ENCODE peak calls at places on chromosome 6, in ten cellular contexts. One of them, this sample, is unnamed.
A peak's percentile ranks its signal among the peaks of the same experiment; 100 is the strongest.

GRCh38 chr6:56683882-56684281 is 41.2 kb upstream of the DST start:
- DNase-seq in ELF-1: no peak
- DNase-seq in neural crest cell: no peak
- DNase-seq in HEK293T: no peak
- DNase-seq in smooth muscle cell of the brain vasculature: no peak
- DNase-seq in activated CD4-positive, alpha-beta T cell treated with anti-CD3 and anti-CD28 coated beads, Interleukin-2, amount 50 U/mL, for 1 hour: no peak
- DNase-seq in NT2/D1: no peak
- DNase-seq in cardiac muscle cell: no peak
- DNase-seq in nucleus accumbens: no peak
- DNase-seq in AG09319: peak; percentile 61
- DNase-seq in this sample: no peak

GRCh38 chr6:116462516-116462915 is 1.3 kb downstream of the CALHM6 start:
- DNase-seq in cardiac muscle cell: no peak
- DNase-seq in neural crest cell: no peak
- DNase-seq in HEK293T: no peak
- DNase-seq in AG09319: no peak
- DNase-seq in nucleus accumbens: no peak
- DNase-seq in NT2/D1: no peak
- DNase-seq in smooth muscle cell of the brain vasculature: no peak
- DNase-seq in ELF-1: no peak
- DNase-seq in activated CD4-positive, alpha-beta T cell treated with anti-CD3 and anti-CD28 coated beads, Interleukin-2, amount 50 U/mL, for 1 hour: no peak
- DNase-seq in this sample: no peak

GRCh38 chr6:158488065-158488464 is 71.8 kb upstream of the TMEM181 start:
- DNase-seq in HEK293T: no peak
- DNase-seq in nucleus accumbens: no peak
- DNase-seq in neural crest cell: no peak
- DNase-seq in cardiac muscle cell: no peak
- DNase-seq in ELF-1: no peak
- DNase-seq in NT2/D1: no peak
- DNase-seq in smooth muscle cell of the brain vasculature: peak; percentile 46
- DNase-seq in AG09319: peak; percentile 79
- DNase-seq in activated CD4-positive, alpha-beta T cell treated with anti-CD3 and anti-CD28 coated beads, Interleukin-2, amount 50 U/mL, for 1 hour: no peak
- DNase-seq in this sample: no peak

GRCh38 chr6:156994215-156995076 is 217.3 kb downstream of the ARID1B start:
- DNase-seq in nucleus accumbens: no peak
- DNase-seq in cardiac muscle cell: no peak
- DNase-seq in ELF-1: no peak
- DNase-seq in HEK293T: peak; percentile 31
- DNase-seq in AG09319: no peak
- DNase-seq in neural crest cell: no peak
- DNase-seq in activated CD4-positive, alpha-beta T cell treated with anti-CD3 and anti-CD28 coated beads, Interleukin-2, amount 50 U/mL, for 1 hour: no peak
- DNase-seq in smooth muscle cell of the brain vasculature: no peak
- DNase-seq in NT2/D1: no peak
- DNase-seq in this sample: peak; percentile 17

GRCh38 chr6:166561766-166562165 is 24.7 kb downstream of the RAMACL start:
- DNase-seq in activated CD4-positive, alpha-beta T cell treated with anti-CD3 and anti-CD28 coated beads, Interleukin-2, amount 50 U/mL, for 1 hour: no peak
- DNase-seq in NT2/D1: no peak
- DNase-seq in AG09319: no peak
- DNase-seq in neural crest cell: no peak
- DNase-seq in HEK293T: no peak
- DNase-seq in smooth muscle cell of the brain vasculature: no peak
- DNase-seq in nucleus accumbens: no peak
- DNase-seq in ELF-1: no peak
- DNase-seq in cardiac muscle cell: no peak
- DNase-seq in this sample: no peak

GRCh38 chr6:38155144-38155543 is 335.6 kb downstream of the ZFAND3 start:
- DNase-seq in smooth muscle cell of the brain vasculature: peak; percentile 58
- DNase-seq in activated CD4-positive, alpha-beta T cell treated with anti-CD3 and anti-CD28 coated beads, Interleukin-2, amount 50 U/mL, for 1 hour: no peak
- DNase-seq in nucleus accumbens: no peak
- DNase-seq in NT2/D1: no peak
- DNase-seq in AG09319: no peak
- DNase-seq in HEK293T: no peak
- DNase-seq in ELF-1: no peak
- DNase-seq in neural crest cell: no peak
- DNase-seq in cardiac muscle cell: no peak
- DNase-seq in this sample: no peak

GRCh38 chr6:42428326-42429041 is 23.2 kb downstream of the TRERF1 start:
- DNase-seq in HEK293T: no peak
- DNase-seq in NT2/D1: no peak
- DNase-seq in neural crest cell: no peak
- DNase-seq in smooth muscle cell of the brain vasculature: no peak
- DNase-seq in ELF-1: no peak
- DNase-seq in cardiac muscle cell: no peak
- DNase-seq in nucleus accumbens: no peak
- DNase-seq in AG09319: peak; percentile 57
- DNase-seq in activated CD4-positive, alpha-beta T cell treated with anti-CD3 and anti-CD28 coated beads, Interleukin-2, amount 50 U/mL, for 1 hour: peak; percentile 34
- DNase-seq in this sample: no peak

GRCh38 chr6:7758456-7758855 is 32.6 kb downstream of the BMP6 start:
- DNase-seq in AG09319: peak; percentile 30
- DNase-seq in ELF-1: no peak
- DNase-seq in activated CD4-positive, alpha-beta T cell treated with anti-CD3 and anti-CD28 coated beads, Interleukin-2, amount 50 U/mL, for 1 hour: no peak
- DNase-seq in HEK293T: no peak
- DNase-seq in nucleus accumbens: no peak
- DNase-seq in smooth muscle cell of the brain vasculature: peak; percentile 53
- DNase-seq in neural crest cell: no peak
- DNase-seq in cardiac muscle cell: no peak
- DNase-seq in NT2/D1: no peak
- DNase-seq in this sample: no peak

GRCh38 chr6:2961971-2962370 is 9.4 kb downstream of the SERPINB6 start:
- DNase-seq in AG09319: no peak
- DNase-seq in nucleus accumbens: no peak
- DNase-seq in HEK293T: no peak
- DNase-seq in NT2/D1: no peak
- DNase-seq in ELF-1: no peak
- DNase-seq in smooth muscle cell of the brain vasculature: no peak
- DNase-seq in cardiac muscle cell: no peak
- DNase-seq in activated CD4-positive, alpha-beta T cell treated with anti-CD3 and anti-CD28 coated beads, Interleukin-2, amount 50 U/mL, for 1 hour: no peak
- DNase-seq in neural crest cell: no peak
- DNase-seq in this sample: no peak

GRCh38 chr6:3013486-3013885 is 13.8 kb downstream of the NQO2 start:
- DNase-seq in NT2/D1: no peak
- DNase-seq in smooth muscle cell of the brain vasculature: no peak
- DNase-seq in cardiac muscle cell: no peak
- DNase-seq in neural crest cell: no peak
- DNase-seq in HEK293T: no peak
- DNase-seq in nucleus accumbens: no peak
- DNase-seq in activated CD4-positive, alpha-beta T cell treated with anti-CD3 and anti-CD28 coated beads, Interleukin-2, amount 50 U/mL, for 1 hour: no peak
- DNase-seq in AG09319: no peak
- DNase-seq in ELF-1: peak; percentile 53
- DNase-seq in this sample: no peak

GRCh38 chr6:146087386-146087785 is 58.5 kb downstream of the GRM1 start:
- DNase-seq in nucleus accumbens: no peak
- DNase-seq in AG09319: no peak
- DNase-seq in NT2/D1: no peak
- DNase-seq in smooth muscle cell of the brain vasculature: no peak
- DNase-seq in HEK293T: no peak
- DNase-seq in cardiac muscle cell: no peak
- DNase-seq in ELF-1: no peak
- DNase-seq in neural crest cell: no peak
- DNase-seq in activated CD4-positive, alpha-beta T cell treated with anti-CD3 and anti-CD28 coated beads, Interleukin-2, amount 50 U/mL, for 1 hour: no peak
- DNase-seq in this sample: no peak

This sample was measured in thyroid gland.